ENCODE peak calls at places on chromosomes 1 and 21, in five cellular contexts. U is H1, P is IMR-90, O is WTC11, X is K562. L is an unnamed sample.

GRCh38 chr1:109718495-109718894 is 6.4 kb downstream of the GSTM5 start:
- DNase-seq in P (peak; percentile 27), O (no peak), X (peak; percentile 52), U (no peak), L (peak; percentile 66)

GRCh38 chr1:186375929-186376330 is 292 bp downstream of the ODR4 start:
- DNase-seq in P (no peak), O (no peak), X (no peak), U (no peak), L (no peak)

GRCh38 chr1:156402621-156403020 is 33.6 kb downstream of the RHBG start:
- DNase-seq in P (no peak), O (no peak), U (no peak), X (no peak), L (no peak)

GRCh38 chr1:53807916-53808315 is 30.2 kb downstream of the NDC1 start:
- DNase-seq in U (no peak), O (no peak), X (no peak), P (peak; percentile 92), L (no peak)

GRCh38 chr1:30657131-30658013 is 66.0 kb downstream of the MATN1 start:
- DNase-seq in X (no peak), U (no peak), O (no peak), P (no peak), L (no peak)

GRCh38 chr21:42630626-42631025 is 22.8 kb upstream of the PDE9A start:
- DNase-seq in U (no peak), O (no peak), P (no peak), X (no peak), L (no peak)

GRCh38 chr1:209328178-209328577 is 255.3 kb upstream of the CAMK1G start:
- DNase-seq in O (no peak), X (no peak), U (no peak), P (no peak), L (no peak)

GRCh38 chr1:145751491-145752021 is 32.3 kb downstream of the CD160 start:
- DNase-seq in X (no peak), P (peak; percentile 97), U (no peak), O (no peak), L (no peak)

GRCh38 chr21:33036430-33037162 is 10.9 kb downstream of the OLIG2 start:
- DNase-seq in X (no peak), P (peak; percentile 71), U (no peak), O (no peak), L (no peak)

GRCh38 chr1:169360415-169360814 is 7.2 kb downstream of the NME7 start:
- DNase-seq in U (no peak), X (no peak), P (peak; percentile 2), O (no peak), L (no peak)

GRCh38 chr1:2949966-2950925 is 71.0 kb upstream of the ACTRT2 start:
- DNase-seq in U (no peak), O (no peak), X (no peak), P (no peak), L (no peak)

GRCh38 chr1:245969274-245969673 is 537.8 kb downstream of the SMYD3 start:
- DNase-seq in P (peak; percentile 93), O (no peak), U (no peak), X (no peak), L (no peak)

GRCh38 chr1:226409392-226409791 is 1.5 kb upstream of the PARP1 start:
- DNase-seq in P (no peak), X (no peak), U (no peak), O (no peak), L (no peak)

GRCh38 chr1:158177705-158178450 is 2.8 kb upstream of the CD1D start:
- DNase-seq in O (peak; percentile 95), P (peak; percentile 31), X (peak; percentile 83), U (peak; percentile 10), L (peak; percentile 47)

GRCh38 chr1:16139473-16139962 is 16.4 kb downstream of the EPHA2 start:
- DNase-seq in X (no peak), P (peak; percentile 85), U (no peak), O (no peak), L (peak; percentile 57)

GRCh38 chr1:77888429-77889239 is at the start of gene NEXN:
- DNase-seq in U (peak; percentile 53), X (peak; percentile 52), P (peak; percentile 79), O (peak; percentile 79), L (peak; percentile 13)

GRCh38 chr1:8913457-8913856 is 32.2 kb upstream of the CA6 start:
- DNase-seq in O (no peak), U (no peak), X (no peak), P (no peak), L (no peak)

GRCh38 chr1:182707116-182707515 is 22.7 kb upstream of the RGS8 start:
- DNase-seq in O (no peak), X (no peak), P (no peak), U (no peak), L (no peak)

GRCh38 chr1:33758698-33759097 is 105.2 kb upstream of the HMGB4 start:
- DNase-seq in O (no peak), U (no peak), X (no peak), P (peak; percentile 7), L (no peak)

GRCh38 chr1:7529917-7530316 is 241.2 kb upstream of the VAMP3 start:
- DNase-seq in U (no peak), X (no peak), P (no peak), O (no peak), L (no peak)

GRCh38 chr21:41348434-41348833 is 13.4 kb upstream of the MX2 start:
- DNase-seq in U (no peak), P (no peak), X (no peak), O (no peak), L (no peak)

GRCh38 chr1:114428083-114428754 is 82.8 kb downstream of the TRIM33 start:
- DNase-seq in P (peak; percentile 37), O (no peak), X (no peak), U (no peak), L (peak; percentile 8)

GRCh38 chr1:40948741-40949528 is 30.6 kb upstream of the CTPS1 start:
- DNase-seq in O (peak; percentile 82), U (peak; percentile 31), P (peak; percentile 73), X (peak; percentile 73), L (peak; percentile 78)

GRCh38 chr1:21381354-21381753 is 58.6 kb upstream of the NBPF3 start:
- DNase-seq in O (no peak), X (peak; percentile 51), U (no peak), P (no peak), L (no peak)

DNA sequence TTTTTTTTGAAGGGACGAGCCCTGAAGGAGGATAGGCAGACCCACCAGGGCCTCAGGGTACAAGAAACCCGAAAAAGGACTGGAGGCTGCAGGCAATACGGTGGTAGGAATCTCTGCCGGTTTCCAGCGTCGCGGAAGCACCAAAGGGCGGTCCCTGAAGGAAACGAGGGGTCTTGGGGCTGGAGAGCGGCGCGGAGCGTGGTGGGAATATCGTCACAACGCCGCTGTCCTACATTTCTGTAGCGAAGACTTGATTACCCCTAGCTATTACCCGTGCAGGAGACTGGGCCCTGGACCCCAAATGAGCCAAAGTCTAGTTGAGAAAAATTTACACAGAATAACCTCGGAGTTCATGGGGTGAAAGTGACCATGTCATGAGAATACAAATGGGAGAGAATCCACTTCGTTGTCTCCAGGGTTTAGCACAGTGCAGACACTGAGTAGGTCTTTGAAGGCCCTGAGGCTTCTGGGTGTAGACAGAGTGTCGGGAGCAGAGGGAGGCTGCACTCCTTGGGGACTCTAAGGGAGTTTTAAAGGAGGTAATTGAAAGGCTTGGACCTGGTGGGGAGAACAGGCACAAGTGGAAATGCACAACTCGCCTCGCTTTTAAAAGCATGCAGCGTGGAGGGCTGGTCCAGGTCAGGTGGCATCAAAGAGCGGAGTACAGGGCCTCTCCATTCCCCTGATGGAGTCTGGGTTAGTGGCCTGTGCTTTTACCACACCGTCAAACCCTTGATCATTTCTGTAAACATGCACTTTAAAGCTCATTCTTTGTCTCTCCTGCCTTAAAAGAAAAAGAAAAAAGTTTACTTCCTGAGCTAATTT is 1.5 kb downstream of the ATP1A1 start:
- DNase-seq in P (no peak), O (peak; percentile 18), X (no peak), U (no peak), L (no peak)
- TF ChIP-seq USF2 in P (no peak), O (no peak), X (no peak), U (no peak), L (no peak)

DNA sequence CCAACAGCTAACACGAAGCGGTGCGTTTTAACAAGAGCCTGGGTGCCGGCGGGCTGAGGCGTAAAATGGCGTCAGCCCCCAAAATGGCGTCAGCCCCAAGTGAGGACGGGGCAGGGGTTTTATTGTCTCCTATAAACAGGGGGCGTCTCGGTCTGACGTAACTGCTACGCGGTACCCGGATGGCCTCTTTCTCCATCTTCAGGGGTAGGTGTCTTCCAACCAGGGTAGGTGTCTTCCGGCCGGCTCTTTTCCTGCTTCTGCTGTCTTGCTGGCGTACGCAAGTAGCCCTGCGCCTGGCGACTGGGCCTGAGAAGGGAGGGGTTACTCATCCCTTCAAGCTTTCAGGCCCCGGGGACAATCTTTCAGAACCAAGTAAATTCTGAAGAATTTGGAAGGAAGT is 45.3 kb downstream of the LGR6 start:
- DNase-seq in U (no peak), X (no peak), P (no peak), O (no peak), L (no peak)
- TF ChIP-seq USF2 in U (no peak), X (no peak), P (no peak), O (no peak), L (no peak)

GRCh38 chr1:184113251-184113650 is 61.7 kb downstream of the TSEN15 start:
- DNase-seq in U (no peak), O (no peak), P (no peak), X (no peak), L (no peak)
- TF ChIP-seq USF2 in U (no peak), O (no peak), P (no peak), X (no peak), L (no peak)

DNA sequence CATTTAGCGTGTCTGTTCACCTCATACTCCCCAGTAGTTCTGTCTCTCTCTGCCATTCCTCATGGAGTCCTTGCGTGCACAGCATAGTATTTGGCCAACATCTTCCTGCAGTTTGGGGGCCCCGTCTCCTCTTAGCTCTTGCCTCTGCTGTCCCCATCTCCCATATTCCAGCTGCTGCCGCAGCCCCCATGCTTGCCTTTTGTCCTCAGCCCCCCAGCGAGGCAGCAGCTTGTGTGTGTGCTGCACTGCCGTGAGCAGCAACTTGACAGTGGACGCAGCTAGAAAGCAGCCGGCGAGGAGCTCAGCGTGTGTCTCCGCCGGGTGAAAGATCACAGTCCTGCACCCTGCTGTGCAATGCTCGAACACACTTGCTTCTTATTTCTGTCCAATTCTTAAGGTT is 164.2 kb upstream of the COL6A1 start:
- DNase-seq in O (no peak), P (no peak), U (no peak), X (no peak), L (no peak)
- TF ChIP-seq USF2 in O (no peak), P (no peak), U (no peak), X (no peak), L (no peak)

GRCh38 chr1:210344706-210345105 is 16.0 kb downstream of the HHAT start:
- DNase-seq in U (no peak), O (no peak), X (no peak), P (no peak), L (no peak)
- TF ChIP-seq USF2 in U (no peak), O (no peak), X (no peak), P (no peak), L (no peak)

L was measured in A549.